ENCODE peak calls at places on chromosomes 1 and 21, in ten cellular contexts. V is RPMI8226; I is GM23338; E is NCI-H1105 treated with DMSO at 0.1 percent for 48 hours; Z is activated effector memory CD4-positive, alpha-beta T cell treated with anti-CD3 and anti-CD28 coated beads, Interleukin-2, amount 50 U/mL, for 16 hours; B is Kasumi-1; N is effector memory CD8-positive, alpha-beta T cell; Q is GM04503; K is ELF-1; T is T-helper 1 cell. J is an unnamed sample.

GRCh38 chr1:105072850-105073249 is 1323.2 kb downstream of the AMY1C start:
- DNase-seq in N (no peak), V (no peak), Z (no peak), K (no peak), Q (no peak), B (no peak), T (no peak), I (peak; percentile 55), E (no peak), J (no peak)

GRCh38 chr1:154145986-154146385 is 8.9 kb downstream of the NUP210L start:
- DNase-seq in I (peak; percentile 37), Z (no peak), E (no peak), K (no peak), Q (no peak), V (peak; percentile 21), T (no peak), B (peak; percentile 31), N (no peak), J (peak; percentile 29)

GRCh38 chr1:213751064-213751397 is 236.7 kb upstream of the PROX1 start:
- DNase-seq in B (no peak), I (no peak), V (no peak), T (no peak), N (no peak), Q (no peak), K (no peak), Z (no peak), E (no peak), J (no peak)

GRCh38 chr1:226481133-226481532 is 67.4 kb upstream of the STUM start:
- DNase-seq in E (no peak), Q (no peak), B (no peak), N (no peak), K (no peak), Z (no peak), T (no peak), I (no peak), V (no peak), J (no peak)

GRCh38 chr1:33341190-33341589 is 20.3 kb upstream of the A3GALT2 start:
- DNase-seq in E (no peak), K (no peak), Z (no peak), N (no peak), Q (no peak), T (no peak), V (no peak), B (no peak), I (no peak), J (peak; percentile 23)

GRCh38 chr1:109927356-109927755 is 16.7 kb downstream of the CSF1 start:
- DNase-seq in Q (no peak), B (no peak), Z (no peak), E (no peak), N (no peak), I (no peak), T (no peak), K (no peak), V (no peak), J (no peak)

GRCh38 chr1:23428136-23428905 is 3.8 kb upstream of the TCEA3 start:
- DNase-seq in Q (no peak), V (no peak), Z (no peak), K (no peak), I (no peak), E (no peak), N (no peak), T (no peak), B (no peak), J (no peak)

GRCh38 chr1:60541831-60542532 is 468.4 kb upstream of the C1orf87 start:
- DNase-seq in Z (no peak), B (no peak), V (no peak), N (no peak), T (no peak), K (no peak), E (no peak), I (no peak), Q (no peak), J (no peak)

GRCh38 chr1:114688526-114688925 is 6.8 kb downstream of the AMPD1 start:
- DNase-seq in Q (no peak), T (no peak), B (no peak), K (no peak), I (no peak), Z (no peak), E (no peak), N (no peak), V (no peak), J (no peak)

GRCh38 chr21:45280178-45280821 is 7.4 kb downstream of the POFUT2 start:
- DNase-seq in B (no peak), I (no peak), K (no peak), E (no peak), V (no peak), Q (no peak), Z (peak; percentile 51), T (no peak), N (no peak), J (no peak)

GRCh38 chr1:5950201-5950895 is 41.9 kb downstream of the NPHP4 start:
- DNase-seq in B (no peak), Z (peak; percentile 53), T (no peak), N (no peak), Q (no peak), V (no peak), E (no peak), I (no peak), K (no peak), J (no peak)

GRCh38 chr1:43279161-43279560 is 6.2 kb downstream of the C1orf210 start:
- DNase-seq in B (no peak), K (no peak), I (no peak), V (no peak), N (no peak), Q (no peak), Z (no peak), E (no peak), T (no peak), J (no peak)

GRCh38 chr1:5947978-5948680 is 44.1 kb downstream of the NPHP4 start:
- DNase-seq in E (no peak), K (no peak), Z (peak; percentile 24), V (no peak), Q (no peak), I (no peak), B (no peak), N (no peak), T (no peak), J (no peak)

GRCh38 chr1:109268431-109269211 is 14.3 kb downstream of the PSRC1 start:
- DNase-seq in K (no peak), N (no peak), E (no peak), I (no peak), Q (no peak), V (no peak), Z (no peak), T (no peak), B (no peak), J (no peak)

GRCh38 chr1:50976111-50976889 is 6.3 kb downstream of the CDKN2C start:
- DNase-seq in Q (no peak), I (peak; percentile 60), N (no peak), V (no peak), K (peak; percentile 31), E (peak; percentile 90), B (peak; percentile 70), T (no peak), Z (no peak), J (peak; percentile 21)

GRCh38 chr1:174815036-174815435 is 184.7 kb upstream of the CACYBP start:
- DNase-seq in B (no peak), E (no peak), T (no peak), K (no peak), I (no peak), V (peak; percentile 18), N (no peak), Q (no peak), Z (no peak), J (peak; percentile 90)

GRCh38 chr21:40623550-40623949 is 223.4 kb downstream of the DSCAM start:
- DNase-seq in N (no peak), E (no peak), T (no peak), V (no peak), B (no peak), I (no peak), Z (no peak), K (no peak), Q (no peak), J (no peak)

GRCh38 chr1:5620997-5621396 is 371.2 kb downstream of the NPHP4 start:
- DNase-seq in N (no peak), T (no peak), Q (no peak), B (no peak), Z (no peak), V (peak; percentile 48), E (peak; percentile 63), K (peak; percentile 86), I (no peak), J (no peak)

GRCh38 chr1:172497230-172497629 is 35.7 kb upstream of the SUCO start:
- DNase-seq in V (peak; percentile 34), Z (no peak), I (peak; percentile 72), N (no peak), K (peak; percentile 96), Q (peak; percentile 13), B (peak; percentile 12), T (no peak), E (no peak), J (peak; percentile 76)

GRCh38 chr1:183461350-183461749 is 10.9 kb upstream of the SMG7 start:
- DNase-seq in B (peak; percentile 51), T (no peak), I (peak; percentile 93), E (no peak), Z (no peak), Q (no peak), K (peak; percentile 59), N (no peak), V (peak; percentile 34), J (peak; percentile 23)

GRCh38 chr1:25245809-25246599 is 1.2 kb downstream of the RSRP1 start:
- DNase-seq in N (no peak), K (peak; percentile 48), I (peak; percentile 63), V (no peak), Q (no peak), E (peak; percentile 26), T (no peak), Z (no peak), B (peak; percentile 32), J (peak; percentile 71)

GRCh38 chr21:46374761-46375389 is 50.9 kb downstream of the PCNT start:
- DNase-seq in Q (no peak), E (no peak), Z (no peak), N (no peak), T (no peak), B (no peak), V (no peak), I (no peak), K (no peak), J (no peak)

GRCh38 chr1:228860911-228861829 is 125.9 kb downstream of the RHOU start:
- DNase-seq in N (no peak), K (no peak), V (peak; percentile 50), I (no peak), B (no peak), E (no peak), Z (no peak), T (no peak), Q (peak; percentile 67), J (peak; percentile 92)

GRCh38 chr1:175539986-175540385 is 203.4 kb downstream of the TNR start:
- DNase-seq in Q (no peak), N (no peak), V (no peak), T (no peak), I (no peak), Z (no peak), K (no peak), B (no peak), E (no peak), J (no peak)

GRCh38 chr1:172637522-172637921 is 21.4 kb upstream of the FASLG start:
- DNase-seq in N (no peak), B (no peak), T (no peak), K (no peak), V (no peak), I (no peak), E (no peak), Z (peak; percentile 70), Q (peak; percentile 27), J (peak; percentile 97)

GRCh38 chr1:219713981-219714381 is 101.1 kb upstream of the ZC3H11B start:
- DNase-seq in E (no peak), Z (no peak), T (no peak), Q (no peak), K (no peak), N (no peak), V (no peak), B (no peak), I (no peak), J (no peak)

GRCh38 chr1:241834733-241835377 is 13.1 kb upstream of the EXO1 start:
- DNase-seq in E (no peak), Q (no peak), T (no peak), N (no peak), B (peak; percentile 61), Z (no peak), K (no peak), V (peak; percentile 33), I (peak; percentile 62), J (peak; percentile 76)

GRCh38 chr1:231242516-231243198 is 1.6 kb downstream of the GNPAT start:
- DNase-seq in Z (no peak), N (no peak), V (no peak), K (no peak), B (peak; percentile 49), I (no peak), E (no peak), T (no peak), Q (no peak), J (peak; percentile 34)